ENCODE peak calls at places on chromosome 10, in nine cellular contexts. P is astrocyte; U is Peyer's patch; I is CD8-positive, alpha-beta T cell; X is breast epithelium; G is effector memory CD4-positive, alpha-beta T cell; S is pancreas; T is heart right ventricle; N is cardiac muscle cell. V is an unnamed sample.

GRCh38 chr10:129544205-129545202 is 77.5 kb downstream of the MGMT start:
- DNase-seq in T (peak; percentile 20), S (no peak), U (no peak), G (no peak), X (no peak), P (no peak), I (no peak), N (no peak), V (no peak)

GRCh38 chr10:47178537-47179290 is 121.3 kb upstream of the GDF10 start:
- DNase-seq in P (no peak), G (no peak), I (no peak), U (no peak), X (no peak), S (no peak), N (no peak), T (no peak), V (no peak)

GRCh38 chr10:86518781-86519180 is 2.8 kb downstream of the WAPL start:
- DNase-seq in U (no peak), N (no peak), T (no peak), P (no peak), X (no peak), G (no peak), S (no peak), I (no peak), V (no peak)

GRCh38 chr10:15324611-15325010 is 46.5 kb downstream of the FAM171A1 start:
- DNase-seq in N (no peak), I (no peak), U (no peak), X (no peak), P (peak; percentile 84), G (no peak), S (no peak), T (no peak), V (no peak)

GRCh38 chr10:63206997-63207952 is 74.1 kb downstream of the NRBF2 start:
- DNase-seq in T (peak; percentile 51), U (no peak), G (no peak), N (peak; percentile 91), I (no peak), S (no peak), X (no peak), P (peak; percentile 90), V (no peak)

GRCh38 chr10:22148956-22149355 is 68.9 kb downstream of the EBLN1 start:
- DNase-seq in U (no peak), P (peak; percentile 10), T (no peak), X (no peak), I (no peak), N (peak; percentile 59), G (no peak), S (no peak), V (no peak)

GRCh38 chr10:97508342-97508741 is 9.6 kb downstream of the UBTD1 start:
- DNase-seq in S (no peak), U (no peak), N (peak; percentile 67), P (peak; percentile 52), G (no peak), X (no peak), T (no peak), I (no peak), V (no peak)

GRCh38 chr10:132111871-132112341 is 46.2 kb downstream of the JAKMIP3 start:
- DNase-seq in G (no peak), U (no peak), P (no peak), S (peak; percentile 44), X (no peak), T (peak; percentile 1), I (no peak), N (no peak), V (no peak)

GRCh38 chr10:103852189-103852711 is 3.1 kb downstream of the SH3PXD2A start:
- DNase-seq in P (peak; percentile 68), T (peak; percentile 47), X (no peak), I (no peak), U (no peak), G (no peak), S (no peak), N (peak; percentile 65), V (no peak)

GRCh38 chr10:132493246-132493755 is 44.3 kb upstream of the INPP5A start:
- DNase-seq in G (no peak), N (no peak), P (no peak), U (no peak), T (no peak), S (peak; percentile 30), X (no peak), I (no peak), V (no peak)

GRCh38 chr10:58754419-58755180 is 241.9 kb downstream of the BICC1 start:
- DNase-seq in U (no peak), S (no peak), N (no peak), P (no peak), T (no peak), G (no peak), I (no peak), X (no peak), V (no peak)

DNA sequence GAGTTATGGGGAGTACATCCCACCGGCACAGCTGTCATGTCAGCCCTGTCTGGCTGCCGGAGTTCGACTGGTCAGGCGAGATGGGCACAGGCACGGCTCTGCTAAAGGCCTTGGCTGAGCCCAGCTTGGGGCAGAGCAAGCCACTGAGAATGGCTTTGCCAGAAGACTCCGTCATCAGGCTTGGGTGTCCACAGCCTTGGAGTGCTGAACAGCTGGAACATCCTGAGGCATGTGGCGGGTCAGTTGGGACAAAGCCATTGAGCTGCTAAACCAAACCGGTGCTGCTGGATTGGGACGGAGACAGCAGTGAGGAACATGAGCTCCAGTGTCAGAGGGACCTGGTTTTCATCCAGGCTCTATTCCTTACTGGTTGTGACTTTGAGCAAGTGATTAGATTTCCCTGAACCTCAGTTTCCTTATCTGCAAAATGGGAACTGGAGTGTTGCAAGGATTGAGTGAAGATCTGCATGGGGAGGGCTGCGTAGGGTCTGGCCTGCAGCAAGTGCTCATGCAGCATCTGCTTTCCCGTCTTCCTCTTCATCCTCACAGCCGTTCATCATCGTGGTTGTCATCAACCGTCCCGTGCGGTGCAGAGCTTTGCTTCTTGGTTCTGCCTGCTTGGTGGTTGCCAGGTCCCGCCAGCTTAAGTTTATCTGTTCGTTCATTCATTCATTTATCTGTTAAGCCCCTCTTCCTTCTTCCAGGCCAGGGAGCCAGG is 134.8 kb downstream of the GRK5 start:
- DNase-seq in G (no peak), I (no peak), N (peak; percentile 72), U (no peak), P (no peak), X (no peak), S (no peak), T (peak; percentile 84), V (no peak)
- H3K4me1 ChIP-seq in G (no peaks in the 10 kb centered on the region), I (no peaks in the 10 kb centered on the region), N (peaks cover 31% of the 10 kb centered on the region), U (no peaks in the 10 kb centered on the region), P (peaks cover 23% of the 10 kb centered on the region), X (no peaks in the 10 kb centered on the region), S (no peaks in the 10 kb centered on the region), T (peaks cover 76% of the 10 kb centered on the region), V (no peaks in the 10 kb centered on the region)

DNA sequence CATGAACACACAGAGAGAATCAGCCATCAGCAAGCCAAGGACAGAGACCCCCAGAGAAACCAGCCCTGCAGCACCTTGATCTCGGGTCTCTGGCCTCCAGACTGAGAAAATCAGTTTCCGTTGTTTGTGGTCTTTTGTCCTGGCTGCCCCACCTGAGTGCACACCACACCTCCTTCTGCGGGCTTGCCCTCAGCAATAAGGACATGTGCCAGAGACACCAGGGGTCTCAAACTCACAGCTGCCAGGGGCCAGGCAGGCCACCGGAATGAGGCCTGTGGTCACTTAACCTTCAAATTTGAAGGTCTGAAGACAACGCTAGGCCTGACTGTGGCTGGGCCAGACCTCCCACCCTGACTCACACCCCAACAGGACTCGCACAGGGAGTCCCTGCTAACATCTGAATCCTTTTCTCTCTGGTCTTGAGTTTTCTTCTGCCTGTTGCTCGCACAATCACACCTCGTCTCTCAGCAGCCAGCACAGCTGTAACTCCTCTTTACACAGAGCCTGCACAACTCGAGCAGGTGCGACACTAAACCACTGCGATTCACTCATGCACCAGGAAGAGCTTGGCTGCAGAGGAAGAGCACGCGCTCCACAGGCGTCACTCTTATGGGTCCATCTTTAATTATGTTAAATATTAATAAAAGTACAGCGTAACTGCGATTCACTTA is 86.2 kb downstream of the CHST15 start:
- DNase-seq in P (no peak), U (no peak), I (no peak), T (no peak), X (no peak), G (no peak), S (no peak), N (no peak), V (no peak)
- H3K36me3 ChIP-seq in P (no peaks in the 10 kb centered on the region), U (no peaks in the 10 kb centered on the region), I (no peaks in the 10 kb centered on the region), T (peaks cover 37% of the 10 kb centered on the region), X (no peaks in the 10 kb centered on the region), G (no peaks in the 10 kb centered on the region), S (no peaks in the 10 kb centered on the region), N (no peaks in the 10 kb centered on the region), V (no peaks in the 10 kb centered on the region)

GRCh38 chr10:49191349-49191748 is 3.2 kb upstream of the TMEM273 start:
- DNase-seq in T (no peak), X (no peak), P (no peak), N (no peak), G (no peak), U (no peak), S (no peak), I (no peak), V (no peak)

GRCh38 chr10:49187950-49188761 is at the start of gene TMEM273:
- DNase-seq in X (no peak), G (peak; percentile 33), S (no peak), I (no peak), T (peak; percentile 88), U (peak; percentile 88), P (peak; percentile 18), N (no peak), V (no peak)

GRCh38 chr10:49186613-49187012 is 1.6 kb downstream of the TMEM273 start:
- DNase-seq in X (no peak), G (no peak), U (no peak), I (no peak), N (no peak), P (no peak), T (no peak), S (no peak), V (no peak)

GRCh38 chr10:49187044-49187484 is 1.1 kb downstream of the TMEM273 start:
- DNase-seq in U (peak; percentile 61), N (no peak), G (no peak), T (peak; percentile 47), P (no peak), S (no peak), X (no peak), I (no peak), V (no peak)

GRCh38 chr10:49189422-49189821 is 1.2 kb upstream of the TMEM273 start:
- DNase-seq in N (no peak), U (no peak), S (no peak), G (no peak), X (no peak), P (no peak), T (no peak), I (no peak), V (no peak)
- H3K27ac ChIP-seq in N (no peak overlapping the region), U (peak overlapping the region; percentile 78), S (no peak overlapping the region), G (peak overlapping the region; percentile 68), X (no peak overlapping the region), P (no peak overlapping the region), T (peak overlapping the region; percentile 84), I (no peak overlapping the region), V (peak overlapping the region; percentile 14)

DNA sequence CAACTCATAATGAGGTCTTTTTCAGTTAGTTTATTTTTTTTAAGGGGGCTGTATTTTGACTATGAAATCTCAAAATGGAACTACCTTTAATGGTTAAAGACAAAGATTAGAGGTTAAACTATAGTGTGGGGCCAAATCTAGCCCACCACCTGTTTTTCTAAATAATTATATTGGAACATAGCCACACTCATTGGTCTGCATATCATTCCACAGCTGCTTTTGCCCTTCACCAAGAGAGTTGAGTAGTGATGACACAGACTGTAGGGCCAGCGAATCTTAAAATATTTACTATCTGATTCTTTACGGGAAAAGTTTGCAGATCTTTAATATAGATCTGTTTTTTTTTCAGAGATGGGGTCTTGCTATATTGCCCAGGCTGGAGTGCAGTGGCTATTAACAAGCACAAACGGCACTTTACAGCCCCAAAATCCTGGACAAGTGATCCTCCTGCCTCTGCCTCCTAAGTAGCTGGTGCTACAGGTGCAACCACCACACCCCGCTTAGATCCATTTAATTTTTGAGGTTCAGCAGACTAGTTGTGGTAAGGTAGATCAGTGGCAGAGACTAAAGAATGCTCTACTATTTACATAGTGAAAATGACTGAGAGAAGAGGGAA is 25.8 kb downstream of the EPC1 start:
- DNase-seq in N (no peak), X (no peak), T (no peak), G (no peak), S (no peak), I (no peak), U (no peak), P (no peak), V (no peak)
- H3K4me1 ChIP-seq in N (peaks cover 11% of the 10 kb centered on the region), X (no peaks in the 10 kb centered on the region), T (peaks cover 94% of the 10 kb centered on the region), G (peaks cover 22% of the 10 kb centered on the region), S (peaks cover 39% of the 10 kb centered on the region), I (peaks cover 64% of the 10 kb centered on the region), U (no peaks in the 10 kb centered on the region), P (peaks cover 2% of the 10 kb centered on the region), V (peaks cover 57% of the 10 kb centered on the region)

V was measured in CD8-positive, alpha-beta memory T cell.